ENCODE peak calls at places on chromosomes 5 and 9, in six cellular contexts. V is fibroblast of lung, P is uterus, B is nephron progenitor cell, F is choroid plexus epithelial cell, M is astrocyte of the cerebellum. J is an unnamed sample.

GRCh38 chr9:1005043-1005667 is 28.7 kb downstream of the DMRT3 start:
- DNase-seq in V (peak), P (no peak), B (no peak), F (peak), M (peak), J (peak)

GRCh38 chr5:8458038-8458383 is 589.1 kb downstream of the MTRR start:
- DNase-seq in V (peak), P (no peak), B (no peak), F (peak), M (no peak), J (peak)

GRCh38 chr9:35385042-35385441 is 104.9 kb upstream of the RUSC2 start:
- DNase-seq in V (peak), P (no peak), B (no peak), F (peak), M (peak), J (peak)

GRCh38 chr5:29794146-29794787 is 1399.2 kb upstream of the CDH6 start:
- DNase-seq in V (no peak), P (no peak), B (no peak), F (no peak), M (no peak), J (no peak)

GRCh38 chr5:91443028-91443427 is 59.9 kb upstream of the ARRDC3 start:
- DNase-seq in V (peak), P (no peak), B (no peak), F (no peak), M (peak), J (no peak)

GRCh38 chr9:18202924-18203323 is 271.0 kb upstream of the ADAMTSL1 start:
- DNase-seq in V (no peak), P (no peak), B (no peak), F (no peak), M (no peak), J (no peak)

GRCh38 chr5:178314961-178315820 is 82.6 kb upstream of the PHYKPL start:
- DNase-seq in V (no peak), P (no peak), B (no peak), F (no peak), M (no peak), J (no peak)

GRCh38 chr9:129459550-129460322 is 161.2 kb downstream of the C9orf50 start:
- DNase-seq in V (no peak), P (no peak), B (no peak), F (no peak), M (no peak), J (no peak)

GRCh38 chr9:38432922-38433510 is 8.8 kb upstream of the IGFBPL1 start:
- DNase-seq in V (peak), P (no peak), B (no peak), F (peak), M (peak), J (peak)

GRCh38 chr5:35938518-35939227 is at the start of gene CAPSL:
- DNase-seq in V (peak), P (peak), B (peak), F (peak), M (no peak), J (peak)

GRCh38 chr5:150787659-150788058 is 9.1 kb downstream of the SMIM3 start:
- DNase-seq in V (peak), P (no peak), B (no peak), F (no peak), M (no peak), J (no peak)

GRCh38 chr9:75812139-75812538 is 78.3 kb upstream of the PCSK5 start:
- DNase-seq in V (no peak), P (no peak), B (no peak), F (peak), M (no peak), J (no peak)

DNA sequence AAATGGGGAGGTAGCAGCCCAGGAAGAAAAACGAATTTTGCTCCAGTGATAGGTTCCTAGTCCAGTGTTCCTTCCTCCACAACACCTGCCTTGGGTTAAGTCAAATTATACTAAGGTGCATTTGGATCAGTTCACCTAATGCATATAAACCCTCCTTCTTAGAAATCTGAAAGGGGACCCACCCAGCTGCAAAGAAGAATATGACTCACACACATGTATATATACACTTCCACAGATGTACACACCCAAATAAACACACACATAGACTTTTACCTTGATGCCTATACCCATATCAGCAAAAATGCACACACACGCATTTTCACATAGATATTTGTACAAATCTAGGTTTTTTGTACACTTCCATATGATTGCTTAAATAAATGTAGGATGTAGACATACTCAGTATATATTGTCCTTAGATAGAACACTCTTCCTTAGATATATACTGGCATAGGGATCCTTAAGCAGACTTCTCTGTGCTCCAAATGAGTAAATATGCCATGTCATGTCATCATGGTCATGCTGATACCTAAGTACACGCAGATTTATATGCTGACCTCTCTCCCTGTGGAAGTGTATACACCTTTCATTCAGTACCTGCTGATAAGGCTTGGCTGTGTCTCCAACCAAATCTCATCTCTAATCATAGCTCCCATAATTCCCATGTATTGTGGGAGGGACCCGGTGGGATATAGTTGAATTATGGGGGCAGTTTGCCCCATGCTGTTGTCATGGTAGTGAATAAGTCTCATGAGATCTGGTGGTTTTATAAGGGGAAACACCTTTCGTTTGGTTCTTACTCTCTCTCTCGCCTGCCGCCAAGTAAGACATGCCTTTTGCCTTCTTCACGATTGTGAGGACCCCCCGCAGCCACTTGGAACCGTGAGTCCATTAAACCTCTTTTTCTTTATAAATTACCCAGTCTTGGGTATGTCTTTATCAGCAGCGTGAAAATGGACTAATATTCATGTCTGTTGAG is 10.2 kb downstream of the ADRB2 start:
- DNase-seq in V (no peak), P (no peak), B (no peak), F (no peak), M (no peak), J (no peak)
- TF ChIP-seq CTCF in V (no peak), P (no peak), B (no peak), F (no peak), M (no peak), J (no peak)

GRCh38 chr5:138282918-138283742 is 8.7 kb upstream of the GFRA3 start:
- DNase-seq in V (peak), P (no peak), B (peak), F (peak), M (peak), J (peak)
- TF ChIP-seq CTCF in V (peak), P (peak), B (peak), F (peak), M (peak), J (peak)

GRCh38 chr5:128966375-128966774 is 1.1 kb downstream of the SLC27A6 start:
- DNase-seq in V (no peak), P (no peak), B (no peak), F (no peak), M (no peak), J (no peak)
- TF ChIP-seq CTCF in V (no peak), P (no peak), B (no peak), F (no peak), M (peak), J (no peak)

GRCh38 chr5:133159543-133159942 is 107.7 kb downstream of the HSPA4 start:
- DNase-seq in V (no peak), P (no peak), B (no peak), F (no peak), M (no peak), J (no peak)

GRCh38 chr5:133154274-133155088 is 102.7 kb downstream of the HSPA4 start:
- DNase-seq in V (no peak), P (no peak), B (no peak), F (no peak), M (no peak), J (no peak)

GRCh38 chr5:133150909-133151544 is 99.2 kb downstream of the HSPA4 start:
- DNase-seq in V (no peak), P (no peak), B (no peak), F (no peak), M (no peak), J (no peak)

DNA sequence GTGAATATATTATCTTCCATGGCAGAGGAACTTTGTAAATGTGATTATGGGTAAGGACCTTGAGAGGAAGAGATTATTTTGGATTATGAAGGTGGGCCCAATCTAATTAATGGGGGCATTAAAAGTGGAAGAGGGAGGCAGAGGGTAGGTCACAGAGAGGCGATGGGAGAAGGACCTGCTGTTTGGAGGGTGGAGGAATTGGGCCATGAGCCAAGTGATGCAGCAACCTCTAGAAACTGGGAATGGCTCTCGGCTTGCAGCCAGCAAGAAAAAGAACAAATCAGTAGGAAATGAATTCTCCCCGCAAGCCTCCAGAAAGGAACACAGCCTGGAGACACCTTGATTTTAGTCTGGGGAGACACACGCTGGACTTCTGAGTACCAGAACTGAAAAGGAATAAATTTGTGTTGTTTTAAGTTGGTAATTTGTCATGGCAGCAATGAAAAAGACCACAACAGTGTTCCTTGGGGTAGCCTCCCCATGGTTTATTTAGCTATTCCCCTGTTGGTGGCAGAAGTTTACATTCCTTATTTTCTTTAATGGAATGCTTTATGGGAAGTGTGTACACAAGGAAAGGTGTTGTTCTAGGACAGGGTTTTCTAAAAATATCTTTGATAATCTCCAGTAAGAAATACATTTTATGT is 103.6 kb downstream of the HSPA4 start:
- DNase-seq in V (no peak), P (no peak), B (no peak), F (peak), M (no peak), J (peak)
- TF ChIP-seq CTCF in V (no peak), P (no peak), B (no peak), F (no peak), M (no peak), J (no peak)

GRCh38 chr9:106287108-106287631 is 575.8 kb upstream of the ZNF462 start:
- DNase-seq in V (peak), P (peak), B (peak), F (no peak), M (peak), J (no peak)
- TF ChIP-seq CTCF in V (no peak), P (no peak), B (no peak), F (no peak), M (no peak), J (no peak)

GRCh38 chr5:148383564-148384388 is at the start of gene FBXO38:
- DNase-seq in V (peak), P (peak), B (peak), F (peak), M (peak), J (peak)
- TF ChIP-seq CTCF in V (no peak), P (peak), B (no peak), F (no peak), M (peak), J (no peak)

GRCh38 chr5:79120221-79120620 is 8.6 kb downstream of the BHMT start:
- DNase-seq in V (no peak), P (no peak), B (no peak), F (no peak), M (no peak), J (peak)
- TF ChIP-seq CTCF in V (no peak), P (no peak), B (no peak), F (no peak), M (no peak), J (no peak)

DNA sequence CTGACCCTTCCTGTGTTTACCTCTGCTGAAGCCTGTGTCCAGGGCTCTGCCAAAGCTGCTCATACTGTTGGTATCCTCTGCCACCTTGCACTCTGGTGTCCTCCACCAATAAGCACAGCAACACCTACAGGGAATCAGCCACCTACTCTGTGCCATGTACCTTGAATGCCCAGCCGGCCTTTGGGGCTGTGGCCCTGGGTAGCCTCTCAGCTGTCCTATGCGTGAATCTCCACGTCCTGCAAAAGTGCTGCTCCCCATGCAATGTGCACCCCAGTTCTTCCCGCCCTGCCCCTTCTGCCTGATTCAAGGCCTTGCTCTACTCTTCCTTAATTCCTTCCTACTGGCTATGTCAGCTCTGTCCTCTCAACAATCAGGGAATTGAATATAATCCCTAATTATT is 506.5 kb downstream of the ARHGEF28 start:
- DNase-seq in V (no peak), P (no peak), B (no peak), F (no peak), M (no peak), J (no peak)
- TF ChIP-seq CTCF in V (no peak), P (no peak), B (no peak), F (no peak), M (no peak), J (no peak)

GRCh38 chr5:7080501-7080900 is 315.4 kb upstream of the ADCY2 start:
- DNase-seq in V (no peak), P (no peak), B (no peak), F (no peak), M (no peak), J (no peak)

GRCh38 chr5:7078090-7078489 is 317.8 kb upstream of the ADCY2 start:
- DNase-seq in V (no peak), P (no peak), B (no peak), F (no peak), M (no peak), J (no peak)

GRCh38 chr5:7074176-7074575 is 321.8 kb upstream of the ADCY2 start:
- DNase-seq in V (no peak), P (no peak), B (no peak), F (no peak), M (no peak), J (no peak)

GRCh38 chr5:7073666-7074065 is 322.3 kb upstream of the ADCY2 start:
- DNase-seq in V (no peak), P (no peak), B (no peak), F (no peak), M (no peak), J (no peak)

GRCh38 chr5:7078901-7079300 is 317.0 kb upstream of the ADCY2 start:
- DNase-seq in V (no peak), P (no peak), B (peak), F (no peak), M (no peak), J (peak)
- TF ChIP-seq CTCF in V (no peak), P (no peak), B (peak), F (no peak), M (no peak), J (no peak)

GRCh38 chr9:76905984-76906861 is at the start of gene PRUNE2:
- DNase-seq in V (peak), P (peak), B (peak), F (peak), M (peak), J (peak)
- TF ChIP-seq CTCF in V (no peak), P (no peak), B (no peak), F (no peak), M (no peak), J (no peak)